ENCODE peak calls at places on chromosomes 5 and 9, in four cellular contexts. One of them, this sample, is unnamed.

GRCh38 chr5:125043781-125044391 is 297.4 kb upstream of the ZNF608 start:
- DNase-seq in GM06990: no peak
- DNase-seq in fibroblast of villous mesenchyme: no peak
- DNase-seq in HL-60: no peak
- DNase-seq in this sample: peak; percentile 19

GRCh38 chr5:57128325-57128724 is 45.5 kb upstream of the GPBP1 start:
- DNase-seq in HL-60: no peak
- DNase-seq in GM06990: no peak
- DNase-seq in fibroblast of villous mesenchyme: no peak
- DNase-seq in this sample: no peak

GRCh38 chr9:35923927-35924763 is 14.9 kb downstream of the SPAAR start:
- DNase-seq in fibroblast of villous mesenchyme: peak; percentile 88
- DNase-seq in HL-60: no peak
- DNase-seq in GM06990: no peak
- DNase-seq in this sample: peak; percentile 96

GRCh38 chr5:163261647-163262269 is 175.6 kb upstream of the CCNG1 start:
- DNase-seq in GM06990: no peak
- DNase-seq in HL-60: no peak
- DNase-seq in fibroblast of villous mesenchyme: no peak
- DNase-seq in this sample: no peak

GRCh38 chr5:1734908-1735289 is 64.7 kb downstream of the MRPL36 start:
- DNase-seq in HL-60: no peak
- DNase-seq in fibroblast of villous mesenchyme: no peak
- DNase-seq in GM06990: no peak
- DNase-seq in this sample: no peak

GRCh38 chr5:117077142-117077541 is 502.5 kb upstream of the SEMA6A start:
- DNase-seq in fibroblast of villous mesenchyme: no peak
- DNase-seq in GM06990: no peak
- DNase-seq in HL-60: no peak
- DNase-seq in this sample: no peak

GRCh38 chr5:158727771-158728311 is 371.9 kb downstream of the EBF1 start:
- DNase-seq in GM06990: no peak
- DNase-seq in fibroblast of villous mesenchyme: peak; percentile 6
- DNase-seq in HL-60: no peak
- DNase-seq in this sample: no peak

GRCh38 chr5:40033411-40033810 is 608.6 kb upstream of the DAB2 start:
- DNase-seq in HL-60: no peak
- DNase-seq in fibroblast of villous mesenchyme: no peak
- DNase-seq in GM06990: no peak
- DNase-seq in this sample: no peak

GRCh38 chr5:151534345-151534744 is 56.8 kb downstream of the FAT2 start:
- DNase-seq in GM06990: no peak
- DNase-seq in fibroblast of villous mesenchyme: no peak
- DNase-seq in HL-60: no peak
- DNase-seq in this sample: no peak

GRCh38 chr9:99465231-99465891 is 243.3 kb downstream of the SEC61B start:
- DNase-seq in GM06990: no peak
- DNase-seq in fibroblast of villous mesenchyme: no peak
- DNase-seq in HL-60: no peak
- DNase-seq in this sample: no peak

GRCh38 chr9:99092643-99093491 is 12.0 kb upstream of the TGFBR1 start:
- DNase-seq in GM06990: no peak
- DNase-seq in HL-60: no peak
- DNase-seq in fibroblast of villous mesenchyme: no peak
- DNase-seq in this sample: no peak

GRCh38 chr9:68878450-68878849 is 135.5 kb downstream of the PRKACG start:
- DNase-seq in GM06990: no peak
- DNase-seq in HL-60: no peak
- DNase-seq in fibroblast of villous mesenchyme: no peak
- DNase-seq in this sample: no peak

GRCh38 chr5:150960791-150961396 is 56.1 kb upstream of the ZNF300 start:
- DNase-seq in GM06990: no peak
- DNase-seq in HL-60: peak; percentile 22
- DNase-seq in fibroblast of villous mesenchyme: no peak
- DNase-seq in this sample: no peak

GRCh38 chr5:145540375-145540774 is 294.8 kb downstream of the PRELID2 start:
- DNase-seq in GM06990: no peak
- DNase-seq in fibroblast of villous mesenchyme: no peak
- DNase-seq in HL-60: no peak
- DNase-seq in this sample: no peak

GRCh38 chr5:68345166-68345565 is 129.6 kb downstream of the PIK3R1 start:
- DNase-seq in fibroblast of villous mesenchyme: no peak
- DNase-seq in HL-60: no peak
- DNase-seq in GM06990: no peak
- DNase-seq in this sample: no peak

GRCh38 chr9:100428871-100429654 is 2.1 kb downstream of the MSANTD3 start:
- DNase-seq in GM06990: no peak
- DNase-seq in fibroblast of villous mesenchyme: peak; percentile 99
- DNase-seq in HL-60: no peak
- DNase-seq in this sample: peak; percentile 99

GRCh38 chr5:150236981-150237754 is 47.3 kb downstream of the SLC6A7 start:
- DNase-seq in HL-60: no peak
- DNase-seq in fibroblast of villous mesenchyme: no peak
- DNase-seq in GM06990: no peak
- DNase-seq in this sample: no peak

GRCh38 chr5:90940227-90940995 is 381.8 kb downstream of the ADGRV1 start:
- DNase-seq in fibroblast of villous mesenchyme: no peak
- DNase-seq in GM06990: peak; percentile 38
- DNase-seq in HL-60: no peak
- DNase-seq in this sample: no peak

GRCh38 chr5:139635191-139635590 is 13.0 kb upstream of the CXXC5 start:
- DNase-seq in HL-60: no peak
- DNase-seq in GM06990: no peak
- DNase-seq in fibroblast of villous mesenchyme: no peak
- DNase-seq in this sample: no peak

GRCh38 chr5:139636207-139636792 is 11.8 kb upstream of the CXXC5 start:
- DNase-seq in GM06990: peak; percentile 79
- DNase-seq in HL-60: no peak
- DNase-seq in fibroblast of villous mesenchyme: no peak
- DNase-seq in this sample: no peak

GRCh38 chr5:139636975-139637408 is 11.2 kb upstream of the CXXC5 start:
- DNase-seq in GM06990: peak; percentile 77
- DNase-seq in HL-60: no peak
- DNase-seq in fibroblast of villous mesenchyme: no peak
- DNase-seq in this sample: peak; percentile 64

GRCh38 chr5:139634541-139634940 is 13.6 kb upstream of the CXXC5 start:
- DNase-seq in HL-60: no peak
- DNase-seq in GM06990: no peak
- DNase-seq in fibroblast of villous mesenchyme: no peak
- DNase-seq in this sample: no peak

DNA sequence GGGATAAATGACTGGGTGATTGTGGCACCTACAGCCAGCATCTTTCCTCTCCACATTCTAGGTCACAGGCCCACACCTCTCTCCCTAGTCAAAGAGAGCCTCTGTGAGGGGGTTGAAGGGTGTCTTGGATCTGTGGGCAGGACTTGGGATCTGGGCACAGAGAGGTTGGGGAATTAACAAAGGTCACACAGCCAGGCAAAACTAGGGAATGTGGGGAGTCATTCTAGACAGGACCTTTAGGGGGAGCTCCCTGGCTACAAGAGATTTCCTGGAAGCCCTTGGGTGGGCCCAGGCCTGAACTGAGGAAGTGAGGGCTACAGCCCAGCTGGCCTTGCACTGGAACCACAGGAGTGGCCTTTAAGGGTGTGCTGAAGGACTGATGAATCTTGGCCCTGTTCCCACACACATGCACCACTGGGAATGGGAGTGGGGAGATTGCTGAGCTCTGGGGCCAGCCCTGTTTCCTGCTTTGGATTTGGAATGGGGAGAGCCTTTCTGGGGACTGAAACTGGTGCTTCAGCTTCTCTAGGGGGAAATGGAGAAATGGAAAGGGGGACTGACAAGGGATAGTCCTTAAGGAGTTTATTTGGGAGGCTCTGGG is 12.4 kb upstream of the CXXC5 start:
- DNase-seq in fibroblast of villous mesenchyme: peak; percentile 98
- DNase-seq in GM06990: peak; percentile 60
- DNase-seq in HL-60: no peak
- DNase-seq in this sample: peak; percentile 85
- TF ChIP-seq CTCF in fibroblast of villous mesenchyme: peak; percentile 84
- TF ChIP-seq CTCF in GM06990: peak; percentile 71
- TF ChIP-seq CTCF in HL-60: peak; percentile 8
- TF ChIP-seq CTCF in this sample: peak; percentile 78

DNA sequence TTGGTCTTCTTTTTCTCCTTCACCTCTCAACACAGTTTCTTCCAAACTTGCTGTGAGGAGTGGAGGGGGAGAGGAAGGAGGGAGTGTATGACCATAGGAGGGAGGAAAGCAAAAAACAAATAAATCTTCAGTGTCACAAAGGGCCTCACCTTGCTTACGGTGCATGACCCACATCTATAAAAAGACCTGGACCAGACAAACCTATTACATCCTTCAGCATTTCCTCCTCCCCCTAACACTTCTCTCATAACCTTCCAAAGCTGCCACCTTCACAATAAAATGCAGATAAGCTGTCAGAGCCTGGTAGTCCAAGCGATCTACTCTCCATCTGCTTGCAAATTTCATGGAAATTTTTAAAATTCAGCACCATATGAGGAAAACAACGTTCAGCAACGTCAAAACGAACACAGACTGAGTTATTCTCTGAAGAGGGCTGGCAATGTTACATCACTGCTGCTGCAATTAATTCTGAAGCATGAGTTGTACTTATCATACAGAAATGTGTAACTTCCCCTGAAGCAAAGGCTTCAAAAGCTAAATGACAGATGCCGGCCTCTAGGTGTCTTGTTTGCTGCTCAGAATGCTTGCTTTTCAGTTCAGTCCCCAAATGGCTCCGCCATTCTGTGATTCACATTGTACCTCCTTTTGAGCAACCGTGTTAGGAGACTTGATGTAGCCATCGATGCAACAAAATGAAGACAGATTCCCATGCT is 62.9 kb downstream of the EFNA5 start:
- DNase-seq in HL-60: no peak
- DNase-seq in fibroblast of villous mesenchyme: no peak
- DNase-seq in GM06990: no peak
- DNase-seq in this sample: no peak
- TF ChIP-seq CTCF in HL-60: no peak
- TF ChIP-seq CTCF in fibroblast of villous mesenchyme: no peak
- TF ChIP-seq CTCF in GM06990: no peak
- TF ChIP-seq CTCF in this sample: no peak

DNA sequence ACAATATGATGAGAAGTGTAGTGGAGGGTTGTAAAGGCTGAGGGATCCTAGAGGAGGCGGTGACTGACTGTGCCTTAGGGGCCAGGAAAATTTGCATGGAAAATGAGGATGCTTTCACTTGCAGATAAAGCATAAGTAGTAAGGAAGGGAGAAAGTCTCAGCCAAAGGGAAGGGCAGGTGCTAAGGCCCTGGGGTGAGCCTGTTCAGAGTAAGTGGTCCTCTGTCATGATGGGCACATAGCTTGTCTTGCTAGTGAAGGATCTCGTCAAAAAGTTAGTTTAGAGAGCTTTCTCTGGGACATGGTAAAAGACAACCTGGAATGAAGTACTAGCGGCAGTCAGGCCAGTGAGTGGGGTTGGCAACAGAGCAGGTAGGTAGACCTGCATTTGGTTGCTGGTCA is 75.4 kb upstream of the CPLX2 start:
- DNase-seq in GM06990: no peak
- DNase-seq in fibroblast of villous mesenchyme: no peak
- DNase-seq in HL-60: no peak
- DNase-seq in this sample: no peak
- TF ChIP-seq CTCF in GM06990: no peak
- TF ChIP-seq CTCF in fibroblast of villous mesenchyme: no peak
- TF ChIP-seq CTCF in HL-60: no peak
- TF ChIP-seq CTCF in this sample: no peak

GRCh38 chr9:130156672-130157071 is 15.5 kb upstream of the NCS1 start:
- DNase-seq in HL-60: no peak
- DNase-seq in GM06990: no peak
- DNase-seq in fibroblast of villous mesenchyme: no peak
- DNase-seq in this sample: no peak
- TF ChIP-seq CTCF in HL-60: no peak
- TF ChIP-seq CTCF in GM06990: no peak
- TF ChIP-seq CTCF in fibroblast of villous mesenchyme: peak; percentile 17
- TF ChIP-seq CTCF in this sample: peak; percentile 35

This sample was measured in HFFc6.